ENCODE peak calls at places on chromosomes 1 and 21, in four cellular contexts. M is HCT116, Q is testis, V is IMR-90. X is an unnamed sample.

GRCh38 chr1:211153932-211154331 is 20.0 kb upstream of the KCNH1 start:
- DNase-seq in M (no peak), V (no peak), Q (no peak), X (no peak)

GRCh38 chr1:231861541-231862481 is 235.2 kb downstream of the DISC1 start:
- DNase-seq in Q (no peak), V (peak; percentile 67), M (no peak), X (no peak)

GRCh38 chr1:175675017-175675416 is 68.4 kb downstream of the TNR start:
- DNase-seq in M (no peak), Q (no peak), V (no peak), X (no peak)

GRCh38 chr1:28233264-28233606 is 406 bp upstream of the DNAJC8 start:
- DNase-seq in Q (peak; percentile 19), M (no peak), V (no peak), X (no peak)

GRCh38 chr1:171597203-171597602 is 24.8 kb upstream of the MYOCOS start:
- DNase-seq in M (no peak), V (no peak), Q (no peak), X (no peak)

GRCh38 chr1:55352801-55353180 is 137.6 kb upstream of the USP24 start:
- DNase-seq in M (no peak), V (no peak), Q (no peak), X (no peak)

GRCh38 chr1:167488786-167489185 is 29.5 kb downstream of the CD247 start:
- DNase-seq in Q (no peak), M (no peak), V (no peak), X (no peak)

GRCh38 chr1:924619-925323 is 1.0 kb downstream of the SAMD11 start:
- DNase-seq in Q (peak; percentile 47), V (peak; percentile 36), M (no peak), X (no peak)

GRCh38 chr1:178489399-178489798 is 7.4 kb downstream of the CLEC20A start:
- DNase-seq in Q (no peak), V (no peak), M (no peak), X (no peak)

GRCh38 chr1:213953816-213954215 is 34.0 kb upstream of the PROX1 start:
- DNase-seq in V (no peak), M (no peak), Q (no peak), X (no peak)

GRCh38 chr1:233300326-233300725 is 4.8 kb upstream of the PCNX2 start:
- DNase-seq in Q (no peak), V (peak; percentile 51), M (no peak), X (no peak)

GRCh38 chr1:224497714-224498573 is 63.3 kb upstream of the WDR26 start:
- DNase-seq in Q (peak; percentile 33), V (peak; percentile 90), M (no peak), X (no peak)

GRCh38 chr1:12081648-12082396 is 18.7 kb downstream of the TNFRSF8 start:
- DNase-seq in V (no peak), Q (no peak), M (peak; percentile 37), X (no peak)

GRCh38 chr1:19340387-19340937 is 28.3 kb downstream of the SLC66A1 start:
- DNase-seq in Q (no peak), V (no peak), M (no peak), X (no peak)

GRCh38 chr1:2358072-2358471 is 33.3 kb downstream of the MORN1 start:
- DNase-seq in M (no peak), V (no peak), Q (no peak), X (no peak)

GRCh38 chr1:62438163-62438562 is 1.3 kb downstream of the USP1 start:
- DNase-seq in Q (no peak), V (no peak), M (no peak), X (no peak)

GRCh38 chr1:210298936-210299335 is 29.8 kb upstream of the HHAT start:
- DNase-seq in M (no peak), V (no peak), Q (no peak), X (no peak)

GRCh38 chr1:214102907-214103306 is 115.1 kb downstream of the PROX1 start:
- DNase-seq in V (peak; percentile 90), Q (no peak), M (peak; percentile 81), X (no peak)

GRCh38 chr1:184260382-184260781 is 126.4 kb upstream of the C1orf21 start:
- DNase-seq in V (peak; percentile 83), Q (no peak), M (no peak), X (no peak)

GRCh38 chr1:67645495-67646144 is 39.4 kb upstream of the GADD45A start:
- DNase-seq in Q (peak; percentile 48), V (no peak), M (no peak), X (peak; percentile 80)

GRCh38 chr1:92365378-92366044 is 66.7 kb downstream of the RPAP2 start:
- DNase-seq in Q (no peak), M (no peak), V (no peak), X (no peak)

GRCh38 chr1:151629278-151629677 is 17.4 kb downstream of the SNX27 start:
- DNase-seq in V (no peak), M (no peak), Q (no peak), X (no peak)

GRCh38 chr1:6024376-6024775 is 21.3 kb upstream of the KCNAB2 start:
- DNase-seq in M (no peak), Q (no peak), V (no peak), X (no peak)

GRCh38 chr1:160244209-160244608 is 18.1 kb downstream of the DCAF8 start:
- DNase-seq in M (no peak), V (no peak), Q (no peak), X (no peak)

GRCh38 chr1:85850238-85850637 is 142.0 kb upstream of the ZNHIT6 start:
- DNase-seq in M (peak; percentile 84), V (peak; percentile 95), Q (no peak), X (no peak)

GRCh38 chr1:206911064-206911663 is 10.6 kb downstream of the FCMR start:
- DNase-seq in M (no peak), Q (peak; percentile 57), V (peak; percentile 78), X (peak; percentile 67)

GRCh38 chr1:66044912-66045311 is 252.2 kb downstream of the PDE4B start:
- DNase-seq in M (no peak), V (no peak), Q (no peak), X (no peak)

GRCh38 chr1:119276558-119276957 is 92.0 kb upstream of the HAO2 start:
- DNase-seq in Q (no peak), M (no peak), V (no peak), X (no peak)

GRCh38 chr1:48216276-48216675 is 6.2 kb upstream of the SLC5A9 start:
- DNase-seq in V (no peak), Q (peak; percentile 45), M (no peak), X (no peak)

GRCh38 chr1:229563701-229564100 is 5.2 kb upstream of the ABCB10 start:
- DNase-seq in V (peak; percentile 77), Q (no peak), M (no peak), X (peak; percentile 69)

GRCh38 chr1:111825217-111825616 is 69.5 kb downstream of the DDX20 start:
- DNase-seq in Q (no peak), V (no peak), M (no peak), X (no peak)

GRCh38 chr21:38881041-38881570 is 75.4 kb downstream of the ETS2 start:
- DNase-seq in M (no peak), V (no peak), Q (no peak), X (no peak)

GRCh38 chr1:223756002-223756775 is 43.9 kb downstream of the CAPN2 start:
- DNase-seq in V (no peak), M (no peak), Q (no peak), X (no peak)

GRCh38 chr1:173328961-173329360 is 121.8 kb upstream of the TNFSF4 start:
- DNase-seq in M (no peak), V (no peak), Q (no peak), X (no peak)

GRCh38 chr1:150162582-150162861 is 12.8 kb downstream of the PLEKHO1 start:
- DNase-seq in Q (no peak), M (no peak), V (no peak), X (no peak)

GRCh38 chr1:150164224-150164623 is 14.5 kb downstream of the PLEKHO1 start:
- DNase-seq in Q (no peak), M (no peak), V (no peak), X (no peak)

GRCh38 chr1:150161747-150162581 is 12.2 kb downstream of the PLEKHO1 start:
- DNase-seq in M (no peak), V (peak; percentile 49), Q (no peak), X (no peak)

GRCh38 chr1:150164769-150165168 is 15.1 kb downstream of the PLEKHO1 start:
- DNase-seq in V (peak; percentile 43), M (no peak), Q (no peak), X (no peak)

GRCh38 chr1:150162862-150163706 is 13.4 kb downstream of the PLEKHO1 start:
- DNase-seq in M (no peak), Q (peak; percentile 85), V (peak; percentile 100), X (peak; percentile 49)
- TF ChIP-seq POLR2A in M (no peak), Q (peak; percentile 80), V (peak; percentile 93), X (no peak)

GRCh38 chr1:205211839-205212241 is 338 bp upstream of the DSTYK start:
- DNase-seq in Q (no peak), V (no peak), M (no peak), X (no peak)
- H3K4me3 ChIP-seq in Q (peak overlapping the region; percentile 100), V (peak overlapping the region; percentile 68), M (peak overlapping the region; percentile 99), X (no peak overlapping the region)

DNA sequence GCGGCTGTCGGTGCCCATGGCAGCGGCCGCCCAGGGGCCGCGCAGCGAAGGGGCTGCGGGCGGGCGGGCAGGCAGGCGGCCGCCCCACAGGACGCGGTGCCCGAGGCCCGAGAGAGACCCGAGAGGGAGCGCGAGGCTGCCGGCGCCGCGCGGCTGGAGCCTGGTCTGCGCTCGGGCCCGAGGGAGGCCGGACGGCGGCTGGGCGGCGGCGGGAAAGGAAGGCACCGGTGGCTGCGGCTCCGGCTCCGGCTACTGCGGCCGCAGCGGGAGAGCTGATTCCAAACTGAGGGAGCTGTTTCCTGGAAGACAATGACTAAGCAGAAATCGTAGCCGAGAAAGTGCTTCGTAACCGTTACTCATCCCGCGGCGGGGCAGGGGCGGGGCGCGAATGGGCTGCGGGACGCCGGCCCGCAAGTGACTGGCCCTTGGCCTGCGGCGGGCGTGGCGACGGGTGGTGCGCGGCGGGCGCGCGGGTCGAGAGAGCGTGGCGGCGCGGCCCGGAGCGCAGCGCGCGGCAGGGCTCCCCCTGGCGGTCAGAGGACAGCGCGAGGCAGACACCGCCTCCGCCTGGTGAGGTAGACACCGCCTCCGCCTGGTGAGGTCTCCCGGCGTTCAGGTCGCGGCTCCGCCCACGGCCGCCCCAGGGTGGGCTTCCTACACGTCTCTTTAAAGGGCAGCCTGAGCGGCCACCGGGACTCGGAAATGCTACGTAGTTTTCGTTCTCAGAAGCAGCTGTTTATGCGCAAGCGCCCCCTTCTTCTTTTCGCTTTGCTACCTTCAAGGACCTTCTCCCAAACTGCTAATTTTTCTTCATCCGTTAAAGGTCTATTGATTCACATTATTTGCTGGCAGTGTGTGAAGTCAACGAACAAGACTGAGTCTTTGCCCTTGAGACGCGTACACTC is at the start of gene GCLM:
- DNase-seq in V (peak; percentile 94), Q (peak; percentile 92), M (peak; percentile 81), X (peak; percentile 93)
- TF ChIP-seq POLR2A in V (peak; percentile 92), Q (no peak), M (no peak), X (peak; percentile 85)

DNA sequence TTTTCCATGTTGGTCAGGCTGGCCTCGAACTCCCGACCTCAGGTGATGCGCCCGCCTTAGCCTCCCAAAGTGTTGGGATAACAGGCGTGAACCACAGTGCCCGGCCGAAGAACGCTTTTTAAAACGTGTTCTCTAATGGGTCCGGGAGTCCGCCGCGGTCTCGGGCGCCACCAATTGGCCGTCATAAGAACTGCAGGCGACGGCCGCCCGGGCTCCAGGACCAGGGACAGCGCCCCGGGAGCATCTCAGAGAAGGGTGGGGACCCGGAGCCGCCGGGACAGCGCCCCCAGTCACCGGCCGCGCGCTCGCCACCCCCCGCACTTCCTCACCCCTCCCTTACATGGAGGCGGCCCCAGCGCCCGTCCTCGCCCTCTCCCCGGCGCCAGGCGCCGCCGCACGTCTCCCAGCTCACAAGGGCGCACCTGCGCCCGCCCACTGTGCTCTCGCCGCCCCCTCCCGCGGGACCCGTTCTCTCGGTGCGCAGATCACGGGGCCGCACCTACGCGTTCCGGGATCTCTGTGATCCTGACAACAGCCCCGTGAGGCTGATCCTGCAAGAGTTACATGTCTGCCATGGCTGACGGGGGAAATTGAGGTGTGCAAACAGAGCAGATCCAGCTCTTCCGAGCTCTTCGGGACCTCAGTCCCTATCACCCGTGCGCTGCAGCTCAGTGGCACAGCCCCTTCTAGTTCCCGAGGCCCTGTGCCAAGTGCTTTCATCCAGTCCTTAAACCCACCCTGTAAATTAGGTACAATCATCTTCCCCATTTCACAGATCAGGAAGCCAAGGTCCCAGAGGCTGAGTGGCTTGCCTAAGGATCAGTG is 9.8 kb downstream of the RAP1GAP start:
- DNase-seq in M (peak; percentile 51), V (peak; percentile 36), Q (peak; percentile 85), X (peak; percentile 83)
- H3K4me3 ChIP-seq in M (peak overlapping the region; percentile 51), V (no peak overlapping the region), Q (no peak overlapping the region), X (no peak overlapping the region)

X was measured in body of pancreas.